ENCODE peak calls at places on chromosomes 1 and 21, in eight cellular contexts. B, H, S, E, U, W, I and A are unnamed samples.

GRCh38 chr1:1371741-1372711 is 3.0 kb downstream of the AURKAIP1 start:
- DNase-seq in B (peak; percentile 93), H (peak; percentile 95), S (no peak), E (peak; percentile 77), U (peak; percentile 57), W (peak; percentile 70), I (peak; percentile 85), A (no peak)

GRCh38 chr1:229879746-229880145 is 187.3 kb upstream of the GALNT2 start:
- DNase-seq in B (no peak), H (no peak), S (no peak), E (no peak), U (no peak), W (no peak), I (no peak), A (no peak)

GRCh38 chr1:185440877-185441276 is 123.8 kb upstream of the IVNS1ABP start:
- DNase-seq in B (no peak), H (no peak), S (no peak), E (no peak), U (no peak), W (no peak), I (no peak), A (no peak)

GRCh38 chr1:207455183-207455754 is 1.1 kb downstream of the CR2 start:
- DNase-seq in B (no peak), H (no peak), S (no peak), E (no peak), U (no peak), W (no peak), I (no peak), A (no peak)

GRCh38 chr1:43034195-43034658 is 75.6 kb upstream of the SLC2A1 start:
- DNase-seq in B (no peak), H (no peak), S (no peak), E (no peak), U (no peak), W (no peak), I (no peak), A (no peak)

GRCh38 chr1:230174041-230174440 is 107.0 kb downstream of the GALNT2 start:
- DNase-seq in B (no peak), H (no peak), S (no peak), E (no peak), U (no peak), W (no peak), I (no peak), A (no peak)

GRCh38 chr1:10528066-10529014 is 53.6 kb downstream of the PEX14 start:
- DNase-seq in B (no peak), H (peak; percentile 57), S (no peak), E (no peak), U (peak; percentile 78), W (no peak), I (peak; percentile 83), A (peak; percentile 57)

GRCh38 chr21:45105906-45106485 is 31.6 kb downstream of the ADARB1 start:
- DNase-seq in B (no peak), H (peak; percentile 34), S (no peak), E (no peak), U (no peak), W (no peak), I (no peak), A (no peak)

GRCh38 chr1:185560760-185561159 is 173.4 kb upstream of the HMCN1 start:
- DNase-seq in B (peak; percentile 75), H (no peak), S (no peak), E (no peak), U (peak; percentile 13), W (no peak), I (no peak), A (no peak)

GRCh38 chr1:80217377-80217986 is 1211.0 kb upstream of the ADGRL4 start:
- DNase-seq in B (no peak), H (peak; percentile 78), S (no peak), E (no peak), U (peak; percentile 50), W (no peak), I (no peak), A (no peak)

GRCh38 chr1:91997607-91998195 is 32.1 kb upstream of the EPHX4 start:
- DNase-seq in B (no peak), H (peak; percentile 48), S (no peak), E (peak; percentile 56), U (peak; percentile 41), W (peak; percentile 20), I (no peak), A (no peak)

GRCh38 chr1:212652609-212653008 is 44.0 kb downstream of the ATF3 start:
- DNase-seq in B (no peak), H (no peak), S (no peak), E (no peak), U (no peak), W (no peak), I (no peak), A (no peak)

GRCh38 chr1:212649020-212649419 is 40.5 kb downstream of the ATF3 start:
- DNase-seq in B (no peak), H (no peak), S (no peak), E (no peak), U (no peak), W (no peak), I (no peak), A (no peak)

GRCh38 chr1:212650228-212650627 is 41.7 kb downstream of the ATF3 start:
- DNase-seq in B (no peak), H (no peak), S (no peak), E (no peak), U (no peak), W (no peak), I (no peak), A (no peak)

GRCh38 chr1:212651977-212652376 is 43.4 kb downstream of the ATF3 start:
- DNase-seq in B (no peak), H (no peak), S (no peak), E (no peak), U (no peak), W (no peak), I (no peak), A (no peak)

GRCh38 chr1:212651521-212651920 is 43.0 kb downstream of the ATF3 start:
- DNase-seq in B (no peak), H (no peak), S (no peak), E (no peak), U (no peak), W (no peak), I (no peak), A (no peak)
- H3K27ac ChIP-seq in B (no peak overlapping the region), H (no peak overlapping the region), S (no peak overlapping the region), E (no peak overlapping the region), U (no peak overlapping the region), W (no peak overlapping the region), I (no peak overlapping the region), A (no peak overlapping the region)

GRCh38 chr1:44822131-44822701 is 13.9 kb downstream of the BTBD19 start:
- DNase-seq in B (peak; percentile 74), H (no peak), S (no peak), E (no peak), U (no peak), W (no peak), I (peak; percentile 54), A (no peak)
- H3K27ac ChIP-seq in B (no peak overlapping the region), H (no peak overlapping the region), S (no peak overlapping the region), E (no peak overlapping the region), U (no peak overlapping the region), W (no peak overlapping the region), I (no peak overlapping the region), A (no peak overlapping the region)

GRCh38 chr21:39022035-39022900 is 161.0 kb downstream of the PSMG1 start:
- DNase-seq in B (no peak), H (no peak), S (no peak), E (peak; percentile 63), U (no peak), W (no peak), I (no peak), A (no peak)

GRCh38 chr21:39025198-39025597 is 158.1 kb downstream of the PSMG1 start:
- DNase-seq in B (no peak), H (no peak), S (no peak), E (no peak), U (no peak), W (no peak), I (no peak), A (no peak)

GRCh38 chr21:39021475-39021832 is 161.8 kb downstream of the PSMG1 start:
- DNase-seq in B (no peak), H (no peak), S (no peak), E (no peak), U (no peak), W (no peak), I (no peak), A (no peak)

GRCh38 chr21:39024538-39024937 is 158.7 kb downstream of the PSMG1 start:
- DNase-seq in B (no peak), H (no peak), S (no peak), E (no peak), U (no peak), W (no peak), I (no peak), A (no peak)

DNA sequence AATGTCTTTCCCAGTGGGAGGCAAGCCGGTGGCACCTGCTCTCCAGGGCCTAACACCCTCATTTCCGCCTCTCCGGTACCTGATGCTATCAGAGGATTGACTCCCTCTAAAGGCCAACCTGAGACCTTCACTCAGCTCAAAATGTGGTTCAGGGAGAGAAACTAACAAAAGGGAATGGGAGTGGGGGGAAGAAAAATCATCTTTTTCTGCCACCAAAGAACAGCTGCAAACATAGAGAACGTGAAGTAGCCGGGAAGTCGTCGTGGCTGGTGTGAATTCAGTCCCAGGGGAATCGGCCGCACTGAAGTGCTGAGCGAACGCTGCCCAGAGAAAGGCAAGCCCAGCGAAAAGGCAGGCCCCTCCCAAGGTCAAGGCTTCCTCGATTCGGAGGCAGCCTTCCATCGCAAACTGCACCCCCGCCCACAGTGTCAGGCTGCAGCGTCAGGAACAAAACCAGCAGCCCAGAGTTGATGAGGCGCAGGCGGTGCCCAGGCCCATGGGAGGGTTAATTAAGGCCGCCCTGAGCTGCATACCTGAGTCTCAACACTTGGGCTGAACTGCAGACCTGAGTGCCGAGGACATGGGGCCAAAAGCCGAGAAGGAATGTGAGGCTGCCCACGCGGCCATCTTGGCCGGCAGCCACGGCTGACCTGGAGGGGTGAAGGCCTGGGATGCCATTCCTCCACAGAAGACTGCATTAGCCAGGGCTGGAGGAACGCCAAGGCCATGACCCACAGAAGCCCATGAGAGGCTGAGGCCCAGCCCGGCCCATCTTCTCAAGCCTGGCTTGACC is 160.2 kb downstream of the PSMG1 start:
- DNase-seq in B (peak; percentile 88), H (peak; percentile 77), S (no peak), E (no peak), U (peak; percentile 52), W (no peak), I (peak; percentile 73), A (peak; percentile 62)
- H3K27ac ChIP-seq in B (peak overlapping the region; percentile 83), H (peak overlapping the region; percentile 16), S (no peak overlapping the region), E (peak overlapping the region; percentile 65), U (peak overlapping the region; percentile 57), W (no peak overlapping the region), I (peak overlapping the region; percentile 66), A (peak overlapping the region; percentile 83)

DNA sequence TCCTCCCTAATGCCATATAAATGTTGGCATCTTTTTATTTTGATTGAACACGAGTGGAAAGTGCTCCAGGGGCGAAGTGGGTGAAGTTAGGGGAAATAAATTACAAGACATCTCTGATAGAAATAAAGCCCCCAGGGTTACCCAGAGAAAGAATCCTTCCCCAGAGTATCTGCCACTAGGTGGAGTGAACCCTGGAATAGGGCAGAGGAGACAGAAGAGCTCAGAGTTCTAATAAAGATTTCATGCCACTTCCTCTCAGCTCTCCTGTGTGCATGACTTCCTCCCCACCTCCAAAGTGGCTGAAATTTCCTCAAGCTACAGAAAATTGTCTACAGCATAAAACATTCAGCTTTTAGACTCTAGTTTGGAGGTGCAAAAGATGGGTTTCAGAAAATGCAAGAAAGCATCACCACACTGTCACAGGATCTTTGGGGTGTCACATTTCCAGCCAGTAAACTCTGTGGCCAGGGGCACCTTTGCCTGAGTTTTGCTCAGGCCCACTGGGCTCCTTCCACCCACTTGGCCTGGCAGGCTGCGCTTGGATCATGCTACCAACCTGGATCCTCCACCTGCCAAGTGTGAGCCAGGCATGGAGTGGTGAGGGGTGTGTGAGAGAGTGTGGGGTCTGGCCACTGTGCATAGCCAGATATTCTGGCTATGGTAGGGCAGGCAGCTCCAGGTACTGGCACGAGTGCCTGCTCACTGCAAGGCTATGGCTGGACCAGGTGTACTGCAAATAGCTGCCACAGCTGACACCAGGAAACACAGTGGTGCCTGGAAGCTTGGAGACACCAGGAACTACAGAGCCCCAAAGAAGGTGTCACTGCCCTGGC is 208.8 kb upstream of the USP25 start:
- DNase-seq in B (no peak), H (peak; percentile 23), S (no peak), E (no peak), U (no peak), W (no peak), I (no peak), A (no peak)
- H3K27ac ChIP-seq in B (no peak overlapping the region), H (no peak overlapping the region), S (no peak overlapping the region), E (peak overlapping the region; percentile 77), U (no peak overlapping the region), W (no peak overlapping the region), I (no peak overlapping the region), A (no peak overlapping the region)